ENCODE peak calls at places on chromosome 21, in four cellular contexts. J, C, M and N are unnamed samples.
A peak's percentile ranks its signal among the peaks of the same experiment; 100 is the strongest.

GRCh38 chr21:25822981-25823380 is 88.2 kb downstream of the GABPA start:
- DNase-seq in J (no peak), C (no peak), M (no peak), N (no peak)

GRCh38 chr21:45859041-45859761 is 122.4 kb upstream of the COL6A1 start:
- DNase-seq in J (no peak), C (no peak), M (peak; percentile 16), N (no peak)

GRCh38 chr21:28509031-28509430 is 483.6 kb downstream of the LTN1 start:
- DNase-seq in J (no peak), C (no peak), M (no peak), N (no peak)

GRCh38 chr21:32524010-32524719 is 61.2 kb downstream of the TCP10L start:
- DNase-seq in J (no peak), C (no peak), M (no peak), N (no peak)

GRCh38 chr21:34890724-34891609 is 158.1 kb downstream of the RUNX1 start:
- DNase-seq in J (no peak), C (no peak), M (no peak), N (peak; percentile 20)

GRCh38 chr21:37237346-37237745 is 29.8 kb downstream of the VPS26C start:
- DNase-seq in J (no peak), C (no peak), M (no peak), N (no peak)

GRCh38 chr21:18451679-18452078 is 48.1 kb upstream of the TMPRSS15 start:
- DNase-seq in J (no peak), C (no peak), M (no peak), N (no peak)

GRCh38 chr21:25313891-25314646 is 293.2 kb downstream of the MRPL39 start:
- DNase-seq in J (no peak), C (no peak), M (no peak), N (peak; percentile 23)

GRCh38 chr21:38223893-38224540 is 32.8 kb upstream of the KCNJ15 start:
- DNase-seq in J (no peak), C (no peak), M (no peak), N (no peak)

GRCh38 chr21:33739701-33740100 is 97.4 kb downstream of the ITSN1 start:
- DNase-seq in J (no peak), C (no peak), M (no peak), N (no peak)

GRCh38 chr21:38341546-38342012 is 84.8 kb downstream of the KCNJ15 start:
- DNase-seq in J (no peak), C (no peak), M (no peak), N (no peak)

GRCh38 chr21:15703932-15704331 is 25.9 kb upstream of the USP25 start:
- DNase-seq in J (no peak), C (no peak), M (no peak), N (no peak)

GRCh38 chr21:38258803-38259485 is 2.2 kb downstream of the KCNJ15 start:
- DNase-seq in J (no peak), C (no peak), M (no peak), N (no peak)

GRCh38 chr21:27023186-27023585 is 56.3 kb upstream of the ADAMTS5 start:
- DNase-seq in J (no peak), C (no peak), M (no peak), N (no peak)

GRCh38 chr21:35882791-35883240 is 177.5 kb downstream of the SETD4 start:
- DNase-seq in J (no peak), C (no peak), M (peak; percentile 48), N (no peak)

GRCh38 chr21:23930565-23930964 is 1676.7 kb downstream of the MRPL39 start:
- DNase-seq in J (no peak), C (no peak), M (no peak), N (no peak)

GRCh38 chr21:46604975-46605758 is at the start of gene S100B:
- DNase-seq in J (no peak), C (peak; percentile 12), M (no peak), N (peak; percentile 86)

GRCh38 chr21:45962531-45963224 is 18.9 kb upstream of the COL6A1 start:
- DNase-seq in J (no peak), C (no peak), M (no peak), N (no peak)

GRCh38 chr21:16912075-16912474 is 600.8 kb upstream of the CXADR start:
- DNase-seq in J (no peak), C (no peak), M (no peak), N (no peak)

GRCh38 chr21:16908087-16908486 is 604.8 kb upstream of the CXADR start:
- DNase-seq in J (no peak), C (no peak), M (no peak), N (no peak)

GRCh38 chr21:16911166-16911607 is 601.7 kb upstream of the CXADR start:
- DNase-seq in J (no peak), C (no peak), M (no peak), N (peak; percentile 17)

GRCh38 chr21:16910435-16911165 is 602.2 kb upstream of the CXADR start:
- DNase-seq in J (no peak), C (no peak), M (no peak), N (no peak)

DNA sequence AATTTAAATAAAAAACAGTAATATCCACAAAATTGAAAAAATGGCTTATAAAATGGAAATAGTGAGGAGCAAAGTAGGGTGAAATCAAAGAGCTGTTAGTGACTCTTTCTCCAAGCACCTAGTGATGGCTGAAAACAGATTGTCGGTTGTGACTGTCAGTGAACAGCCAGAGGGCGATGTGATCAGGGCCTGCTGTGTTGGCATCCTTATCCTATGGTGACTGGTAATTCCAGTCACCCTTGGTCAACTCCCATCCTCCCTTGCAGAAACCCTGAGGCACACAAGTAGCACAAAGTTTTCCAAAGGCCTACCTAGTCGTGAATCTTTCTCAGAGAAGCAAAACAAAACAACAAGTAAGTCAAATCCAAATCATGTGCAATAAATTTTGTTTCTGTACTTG is 599.8 kb upstream of the CXADR start:
- DNase-seq in J (no peak), C (no peak), M (no peak), N (peak; percentile 3)
- TF ChIP-seq NFIC in J (no peak), C (no peak), M (no peak), N (no peak)

GRCh38 chr21:42221581-42222345 is 2.8 kb downstream of the ABCG1 start:
- DNase-seq in J (no peak), C (no peak), M (no peak), N (no peak)

GRCh38 chr21:42219606-42220137 is 732 bp downstream of the ABCG1 start:
- DNase-seq in J (no peak), C (no peak), M (no peak), N (peak; percentile 76)

GRCh38 chr21:42222386-42222785 is 3.4 kb downstream of the ABCG1 start:
- DNase-seq in J (no peak), C (no peak), M (no peak), N (no peak)

GRCh38 chr21:42218836-42219605 is at the start of gene ABCG1:
- DNase-seq in J (no peak), C (peak; percentile 47), M (no peak), N (peak; percentile 89)

DNA sequence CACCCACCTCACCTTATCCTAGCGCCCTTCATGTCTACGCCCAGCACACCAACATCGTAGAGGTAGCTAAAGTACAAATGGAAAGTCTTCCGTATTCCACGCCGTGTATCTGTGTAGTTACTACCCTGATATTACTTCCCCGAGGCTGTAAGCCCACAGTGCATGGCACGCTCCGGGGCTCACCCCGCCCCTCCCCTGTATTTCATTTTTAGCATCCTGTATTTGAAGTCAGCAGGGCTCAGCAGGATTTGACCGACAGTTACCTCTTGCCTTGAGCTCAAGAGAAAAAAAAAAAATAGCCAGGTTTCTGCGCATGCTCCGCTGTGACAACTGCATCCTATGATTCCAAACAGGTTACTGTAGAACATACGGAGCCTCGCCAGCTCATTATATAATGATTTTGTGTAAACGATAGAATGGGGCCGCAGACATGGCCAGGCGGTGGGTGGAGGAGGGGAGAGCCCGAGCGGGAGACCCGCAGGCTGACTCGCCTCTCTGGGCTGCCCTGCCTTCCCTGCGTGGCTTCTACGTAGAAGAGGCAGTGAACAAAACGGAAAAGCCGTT is 1.3 kb downstream of the ABCG1 start:
- DNase-seq in J (no peak), C (no peak), M (peak; percentile 39), N (peak; percentile 79)
- TF ChIP-seq GABPA in J (no peak), C (no peak), M (no peak), N (no peak)

GRCh38 chr21:20259035-20259867 is 739.0 kb upstream of the NCAM2 start:
- DNase-seq in J (no peak), C (no peak), M (no peak), N (no peak)

GRCh38 chr21:20254964-20255363 is 743.2 kb upstream of the NCAM2 start:
- DNase-seq in J (no peak), C (no peak), M (no peak), N (no peak)

GRCh38 chr21:20260124-20260523 is 738.1 kb upstream of the NCAM2 start:
- DNase-seq in J (no peak), C (no peak), M (no peak), N (no peak)

GRCh38 chr21:20257052-20257451 is 741.2 kb upstream of the NCAM2 start:
- DNase-seq in J (no peak), C (no peak), M (no peak), N (no peak)

DNA sequence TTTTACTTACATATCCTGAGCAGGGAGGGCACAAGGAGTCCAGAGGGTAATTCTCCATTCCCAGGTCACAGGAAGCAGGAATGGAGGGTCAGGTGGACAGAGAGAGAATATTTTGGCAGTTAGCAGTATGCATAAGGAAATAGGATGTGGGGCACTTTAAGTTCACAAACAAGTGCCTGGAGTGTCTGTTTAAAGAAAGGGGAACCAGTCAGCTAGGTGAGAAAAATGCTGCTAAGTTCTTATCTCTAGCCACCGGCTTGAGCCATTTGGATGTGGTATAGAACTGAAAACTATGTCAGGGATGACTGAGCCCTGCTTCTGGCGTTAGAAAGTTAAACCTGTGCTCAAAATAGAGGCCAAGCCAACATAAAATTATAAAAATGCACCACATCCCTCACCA is 739.7 kb upstream of the NCAM2 start:
- DNase-seq in J (no peak), C (peak; percentile 58), M (no peak), N (no peak)
- TF ChIP-seq NFIC in J (no peak), C (peak; percentile 45), M (no peak), N (no peak)

GRCh38 chr21:44817506-44817880 is 369 bp downstream of the SUMO3 start:
- DNase-seq in J (no peak), C (peak; percentile 98), M (peak; percentile 27), N (peak; percentile 99)

GRCh38 chr21:44817914-44818635 is at the start of gene SUMO3:
- DNase-seq in J (no peak), C (peak; percentile 97), M (peak; percentile 51), N (peak; percentile 98)

GRCh38 chr21:44820851-44821250 is 3.0 kb upstream of the SUMO3 start:
- DNase-seq in J (no peak), C (no peak), M (no peak), N (no peak)

GRCh38 chr21:44818636-44819011 is 762 bp upstream of the SUMO3 start:
- DNase-seq in J (no peak), C (no peak), M (no peak), N (no peak)

DNA sequence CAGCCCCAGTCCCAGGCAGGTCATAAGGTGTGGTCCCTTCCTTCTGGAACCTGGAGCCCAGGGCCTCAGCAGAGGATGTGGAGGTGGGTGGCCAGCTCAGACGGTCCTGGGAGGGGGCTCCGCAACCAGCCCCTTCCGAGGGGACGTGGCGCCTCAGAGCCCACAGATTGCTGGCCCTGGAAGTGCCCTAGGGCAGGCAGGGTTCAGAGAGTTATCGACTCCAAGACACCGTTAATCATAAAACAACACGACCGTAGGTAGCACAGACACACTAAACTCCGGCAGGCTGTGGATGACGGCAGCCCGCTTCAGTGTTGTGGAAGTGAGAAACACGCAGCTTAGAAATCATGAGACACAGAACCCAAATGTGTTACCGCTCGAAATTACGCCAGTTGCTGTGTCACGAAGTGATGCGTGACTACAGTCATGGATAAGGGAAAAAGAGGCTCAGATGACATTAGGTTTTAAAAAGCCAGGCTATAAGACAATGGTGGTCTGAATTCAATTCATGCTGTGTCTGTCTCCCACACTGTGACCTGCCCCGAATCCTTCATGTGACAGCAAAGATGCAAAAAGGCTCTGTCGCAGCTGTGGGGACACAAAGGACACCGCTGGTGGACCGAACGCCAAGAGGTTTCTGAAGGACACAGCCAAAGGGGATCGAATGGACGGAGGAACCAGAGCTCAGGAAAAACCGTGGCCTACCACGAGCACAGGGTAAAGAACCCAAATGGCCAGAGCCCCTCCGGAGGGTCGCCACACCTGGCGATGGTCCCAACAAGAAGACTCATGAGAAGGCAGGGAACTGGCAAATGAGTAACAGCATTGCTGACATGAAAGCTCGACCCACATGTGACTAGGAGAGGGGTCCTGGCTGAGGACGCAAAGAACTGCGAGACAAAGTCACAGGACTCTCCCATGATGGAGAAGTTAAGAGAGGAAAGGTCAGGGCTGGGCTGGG is 1.7 kb upstream of the SUMO3 start:
- DNase-seq in J (no peak), C (no peak), M (no peak), N (no peak)
- TF ChIP-seq GABPA in J (no peak), C (no peak), M (no peak), N (no peak)